ENCODE peak calls at places on chromosome 4, in nine cellular contexts. One of them, this sample, is unnamed.

GRCh38 chr4:11416071-11416766 is 12.5 kb downstream of the HS3ST1 start:
- DNase-seq in activated naive CD4-positive, alpha-beta T cell treated with anti-CD3 and anti-CD28 coated beads for 36 hours: no peak
- DNase-seq in mucosa of descending colon: no peak
- DNase-seq in hepatocyte: no peak
- DNase-seq in kidney tubule cell: no peak
- DNase-seq in DMS79 treated with DMSO at 0.1 percent for 48 hours: no peak
- DNase-seq in skeletal muscle cell: no peak
- DNase-seq in hypothalamus: no peak
- DNase-seq in Calu3: no peak
- DNase-seq in this sample: no peak

GRCh38 chr4:73705056-73705432 is 35.3 kb upstream of the CXCL8 start:
- DNase-seq in activated naive CD4-positive, alpha-beta T cell treated with anti-CD3 and anti-CD28 coated beads for 36 hours: no peak
- DNase-seq in mucosa of descending colon: no peak
- DNase-seq in hepatocyte: no peak
- DNase-seq in kidney tubule cell: peak; percentile 97
- DNase-seq in DMS79 treated with DMSO at 0.1 percent for 48 hours: no peak
- DNase-seq in skeletal muscle cell: peak; percentile 74
- DNase-seq in hypothalamus: no peak
- DNase-seq in Calu3: no peak
- DNase-seq in this sample: no peak

GRCh38 chr4:142846105-142846728 is at the start of gene INPP4B:
- DNase-seq in activated naive CD4-positive, alpha-beta T cell treated with anti-CD3 and anti-CD28 coated beads for 36 hours: peak; percentile 60
- DNase-seq in mucosa of descending colon: peak; percentile 62
- DNase-seq in hepatocyte: peak; percentile 72
- DNase-seq in kidney tubule cell: peak; percentile 67
- DNase-seq in DMS79 treated with DMSO at 0.1 percent for 48 hours: no peak
- DNase-seq in skeletal muscle cell: peak; percentile 22
- DNase-seq in hypothalamus: peak; percentile 38
- DNase-seq in Calu3: peak; percentile 53
- DNase-seq in this sample: no peak

GRCh38 chr4:145182212-145182611 is 1.8 kb upstream of the OTUD4 start:
- DNase-seq in activated naive CD4-positive, alpha-beta T cell treated with anti-CD3 and anti-CD28 coated beads for 36 hours: no peak
- DNase-seq in mucosa of descending colon: no peak
- DNase-seq in hepatocyte: no peak
- DNase-seq in kidney tubule cell: no peak
- DNase-seq in DMS79 treated with DMSO at 0.1 percent for 48 hours: no peak
- DNase-seq in skeletal muscle cell: no peak
- DNase-seq in hypothalamus: no peak
- DNase-seq in Calu3: no peak
- DNase-seq in this sample: no peak

GRCh38 chr4:114184901-114185300 is 205.5 kb upstream of the ARSJ start:
- DNase-seq in activated naive CD4-positive, alpha-beta T cell treated with anti-CD3 and anti-CD28 coated beads for 36 hours: no peak
- DNase-seq in mucosa of descending colon: no peak
- DNase-seq in hepatocyte: no peak
- DNase-seq in kidney tubule cell: no peak
- DNase-seq in DMS79 treated with DMSO at 0.1 percent for 48 hours: no peak
- DNase-seq in skeletal muscle cell: no peak
- DNase-seq in hypothalamus: no peak
- DNase-seq in Calu3: no peak
- DNase-seq in this sample: no peak

GRCh38 chr4:87108142-87108546 is 112.3 kb downstream of the KLHL8 start:
- DNase-seq in activated naive CD4-positive, alpha-beta T cell treated with anti-CD3 and anti-CD28 coated beads for 36 hours: no peak
- DNase-seq in mucosa of descending colon: no peak
- DNase-seq in hepatocyte: peak; percentile 72
- DNase-seq in kidney tubule cell: peak; percentile 88
- DNase-seq in DMS79 treated with DMSO at 0.1 percent for 48 hours: no peak
- DNase-seq in skeletal muscle cell: no peak
- DNase-seq in hypothalamus: no peak
- DNase-seq in Calu3: peak; percentile 21
- DNase-seq in this sample: no peak

GRCh38 chr4:126558596-126558995 is 1074.2 kb upstream of the INTU start:
- DNase-seq in activated naive CD4-positive, alpha-beta T cell treated with anti-CD3 and anti-CD28 coated beads for 36 hours: no peak
- DNase-seq in mucosa of descending colon: no peak
- DNase-seq in hepatocyte: no peak
- DNase-seq in kidney tubule cell: no peak
- DNase-seq in DMS79 treated with DMSO at 0.1 percent for 48 hours: no peak
- DNase-seq in skeletal muscle cell: no peak
- DNase-seq in hypothalamus: no peak
- DNase-seq in Calu3: no peak
- DNase-seq in this sample: no peak

GRCh38 chr4:7338059-7338452 is 96.7 kb downstream of the PSAPL1 start:
- DNase-seq in activated naive CD4-positive, alpha-beta T cell treated with anti-CD3 and anti-CD28 coated beads for 36 hours: no peak
- DNase-seq in mucosa of descending colon: no peak
- DNase-seq in hepatocyte: no peak
- DNase-seq in kidney tubule cell: no peak
- DNase-seq in DMS79 treated with DMSO at 0.1 percent for 48 hours: no peak
- DNase-seq in skeletal muscle cell: no peak
- DNase-seq in hypothalamus: no peak
- DNase-seq in Calu3: no peak
- DNase-seq in this sample: no peak

GRCh38 chr4:78137538-78137937 is 80.4 kb downstream of the FRAS1 start:
- DNase-seq in activated naive CD4-positive, alpha-beta T cell treated with anti-CD3 and anti-CD28 coated beads for 36 hours: no peak
- DNase-seq in mucosa of descending colon: no peak
- DNase-seq in hepatocyte: no peak
- DNase-seq in kidney tubule cell: no peak
- DNase-seq in DMS79 treated with DMSO at 0.1 percent for 48 hours: no peak
- DNase-seq in skeletal muscle cell: no peak
- DNase-seq in hypothalamus: no peak
- DNase-seq in Calu3: no peak
- DNase-seq in this sample: no peak

GRCh38 chr4:142648378-142648777 is 197.7 kb downstream of the INPP4B start:
- DNase-seq in activated naive CD4-positive, alpha-beta T cell treated with anti-CD3 and anti-CD28 coated beads for 36 hours: no peak
- DNase-seq in mucosa of descending colon: no peak
- DNase-seq in hepatocyte: no peak
- DNase-seq in kidney tubule cell: no peak
- DNase-seq in DMS79 treated with DMSO at 0.1 percent for 48 hours: no peak
- DNase-seq in skeletal muscle cell: no peak
- DNase-seq in hypothalamus: no peak
- DNase-seq in Calu3: no peak
- DNase-seq in this sample: no peak

GRCh38 chr4:168648494-168648893 is 151.6 kb downstream of the PALLD start:
- DNase-seq in activated naive CD4-positive, alpha-beta T cell treated with anti-CD3 and anti-CD28 coated beads for 36 hours: no peak
- DNase-seq in mucosa of descending colon: no peak
- DNase-seq in hepatocyte: no peak
- DNase-seq in kidney tubule cell: no peak
- DNase-seq in DMS79 treated with DMSO at 0.1 percent for 48 hours: no peak
- DNase-seq in skeletal muscle cell: no peak
- DNase-seq in hypothalamus: no peak
- DNase-seq in Calu3: no peak
- DNase-seq in this sample: no peak

GRCh38 chr4:156545003-156545785 is 426.4 kb downstream of the PDGFC start:
- DNase-seq in activated naive CD4-positive, alpha-beta T cell treated with anti-CD3 and anti-CD28 coated beads for 36 hours: no peak
- DNase-seq in mucosa of descending colon: no peak
- DNase-seq in hepatocyte: no peak
- DNase-seq in kidney tubule cell: no peak
- DNase-seq in DMS79 treated with DMSO at 0.1 percent for 48 hours: no peak
- DNase-seq in skeletal muscle cell: peak; percentile 87
- DNase-seq in hypothalamus: no peak
- DNase-seq in Calu3: no peak
- DNase-seq in this sample: no peak

GRCh38 chr4:74228691-74229640 is 71.0 kb downstream of the MTHFD2L start:
- DNase-seq in activated naive CD4-positive, alpha-beta T cell treated with anti-CD3 and anti-CD28 coated beads for 36 hours: peak; percentile 88
- DNase-seq in mucosa of descending colon: peak; percentile 78
- DNase-seq in hepatocyte: peak; percentile 81
- DNase-seq in kidney tubule cell: peak; percentile 80
- DNase-seq in DMS79 treated with DMSO at 0.1 percent for 48 hours: no peak
- DNase-seq in skeletal muscle cell: no peak
- DNase-seq in hypothalamus: no peak
- DNase-seq in Calu3: peak; percentile 78
- DNase-seq in this sample: peak; percentile 42

GRCh38 chr4:122826000-122826595 is 533 bp upstream of the FGF2 start:
- DNase-seq in activated naive CD4-positive, alpha-beta T cell treated with anti-CD3 and anti-CD28 coated beads for 36 hours: no peak
- DNase-seq in mucosa of descending colon: no peak
- DNase-seq in hepatocyte: no peak
- DNase-seq in kidney tubule cell: no peak
- DNase-seq in DMS79 treated with DMSO at 0.1 percent for 48 hours: no peak
- DNase-seq in skeletal muscle cell: no peak
- DNase-seq in hypothalamus: no peak
- DNase-seq in Calu3: no peak
- DNase-seq in this sample: no peak

GRCh38 chr4:185165605-185166063 is 22.6 kb downstream of the SLC25A4 start:
- DNase-seq in activated naive CD4-positive, alpha-beta T cell treated with anti-CD3 and anti-CD28 coated beads for 36 hours: no peak
- DNase-seq in mucosa of descending colon: no peak
- DNase-seq in hepatocyte: no peak
- DNase-seq in kidney tubule cell: no peak
- DNase-seq in DMS79 treated with DMSO at 0.1 percent for 48 hours: no peak
- DNase-seq in skeletal muscle cell: peak; percentile 58
- DNase-seq in hypothalamus: no peak
- DNase-seq in Calu3: no peak
- DNase-seq in this sample: no peak

GRCh38 chr4:6079965-6080364 is 61.7 kb upstream of the C4orf50 start:
- DNase-seq in activated naive CD4-positive, alpha-beta T cell treated with anti-CD3 and anti-CD28 coated beads for 36 hours: no peak
- DNase-seq in mucosa of descending colon: no peak
- DNase-seq in hepatocyte: no peak
- DNase-seq in kidney tubule cell: no peak
- DNase-seq in DMS79 treated with DMSO at 0.1 percent for 48 hours: no peak
- DNase-seq in skeletal muscle cell: no peak
- DNase-seq in hypothalamus: no peak
- DNase-seq in Calu3: no peak
- DNase-seq in this sample: no peak

GRCh38 chr4:142130636-142131035 is 494.3 kb downstream of the IL15 start:
- DNase-seq in activated naive CD4-positive, alpha-beta T cell treated with anti-CD3 and anti-CD28 coated beads for 36 hours: no peak
- DNase-seq in mucosa of descending colon: no peak
- DNase-seq in hepatocyte: peak; percentile 34
- DNase-seq in kidney tubule cell: no peak
- DNase-seq in DMS79 treated with DMSO at 0.1 percent for 48 hours: no peak
- DNase-seq in skeletal muscle cell: no peak
- DNase-seq in hypothalamus: no peak
- DNase-seq in Calu3: no peak
- DNase-seq in this sample: no peak

GRCh38 chr4:107008115-107008514 is 28.0 kb downstream of the DKK2 start:
- DNase-seq in activated naive CD4-positive, alpha-beta T cell treated with anti-CD3 and anti-CD28 coated beads for 36 hours: no peak
- DNase-seq in mucosa of descending colon: no peak
- DNase-seq in hepatocyte: no peak
- DNase-seq in kidney tubule cell: no peak
- DNase-seq in DMS79 treated with DMSO at 0.1 percent for 48 hours: no peak
- DNase-seq in skeletal muscle cell: no peak
- DNase-seq in hypothalamus: no peak
- DNase-seq in Calu3: no peak
- DNase-seq in this sample: no peak

GRCh38 chr4:169410839-169411770 is 140.3 kb upstream of the SH3RF1 start:
- DNase-seq in activated naive CD4-positive, alpha-beta T cell treated with anti-CD3 and anti-CD28 coated beads for 36 hours: peak; percentile 83
- DNase-seq in mucosa of descending colon: no peak
- DNase-seq in hepatocyte: peak; percentile 10
- DNase-seq in kidney tubule cell: peak; percentile 33
- DNase-seq in DMS79 treated with DMSO at 0.1 percent for 48 hours: no peak
- DNase-seq in skeletal muscle cell: peak; percentile 96
- DNase-seq in hypothalamus: no peak
- DNase-seq in Calu3: no peak
- DNase-seq in this sample: no peak

GRCh38 chr4:185210102-185210981 is 944 bp downstream of the SNX25 start:
- DNase-seq in activated naive CD4-positive, alpha-beta T cell treated with anti-CD3 and anti-CD28 coated beads for 36 hours: peak; percentile 56
- DNase-seq in mucosa of descending colon: peak; percentile 67
- DNase-seq in hepatocyte: peak; percentile 65
- DNase-seq in kidney tubule cell: peak; percentile 62
- DNase-seq in DMS79 treated with DMSO at 0.1 percent for 48 hours: peak; percentile 5
- DNase-seq in skeletal muscle cell: no peak
- DNase-seq in hypothalamus: peak; percentile 67
- DNase-seq in Calu3: peak; percentile 28
- DNase-seq in this sample: peak; percentile 52

GRCh38 chr4:169131556-169132208 is 121.6 kb upstream of the CBR4 start:
- DNase-seq in activated naive CD4-positive, alpha-beta T cell treated with anti-CD3 and anti-CD28 coated beads for 36 hours: no peak
- DNase-seq in mucosa of descending colon: no peak
- DNase-seq in hepatocyte: no peak
- DNase-seq in kidney tubule cell: no peak
- DNase-seq in DMS79 treated with DMSO at 0.1 percent for 48 hours: no peak
- DNase-seq in skeletal muscle cell: no peak
- DNase-seq in hypothalamus: no peak
- DNase-seq in Calu3: no peak
- DNase-seq in this sample: no peak

GRCh38 chr4:8549352-8549931 is 30.8 kb upstream of the GPR78 start:
- DNase-seq in activated naive CD4-positive, alpha-beta T cell treated with anti-CD3 and anti-CD28 coated beads for 36 hours: no peak
- DNase-seq in mucosa of descending colon: no peak
- DNase-seq in hepatocyte: no peak
- DNase-seq in kidney tubule cell: no peak
- DNase-seq in DMS79 treated with DMSO at 0.1 percent for 48 hours: no peak
- DNase-seq in skeletal muscle cell: no peak
- DNase-seq in hypothalamus: no peak
- DNase-seq in Calu3: no peak
- DNase-seq in this sample: no peak

GRCh38 chr4:152162331-152162697 is 373.6 kb downstream of the FBXW7 start:
- DNase-seq in activated naive CD4-positive, alpha-beta T cell treated with anti-CD3 and anti-CD28 coated beads for 36 hours: no peak
- DNase-seq in mucosa of descending colon: no peak
- DNase-seq in hepatocyte: no peak
- DNase-seq in kidney tubule cell: no peak
- DNase-seq in DMS79 treated with DMSO at 0.1 percent for 48 hours: no peak
- DNase-seq in skeletal muscle cell: no peak
- DNase-seq in hypothalamus: no peak
- DNase-seq in Calu3: no peak
- DNase-seq in this sample: no peak

GRCh38 chr4:151788021-151788420 is 27.2 kb upstream of the GATB start:
- DNase-seq in activated naive CD4-positive, alpha-beta T cell treated with anti-CD3 and anti-CD28 coated beads for 36 hours: no peak
- DNase-seq in mucosa of descending colon: no peak
- DNase-seq in hepatocyte: no peak
- DNase-seq in kidney tubule cell: peak; percentile 92
- DNase-seq in DMS79 treated with DMSO at 0.1 percent for 48 hours: no peak
- DNase-seq in skeletal muscle cell: no peak
- DNase-seq in hypothalamus: no peak
- DNase-seq in Calu3: no peak
- DNase-seq in this sample: no peak

GRCh38 chr4:9785926-9786325 is 4.5 kb downstream of the DRD5 start:
- DNase-seq in activated naive CD4-positive, alpha-beta T cell treated with anti-CD3 and anti-CD28 coated beads for 36 hours: no peak
- DNase-seq in mucosa of descending colon: peak; percentile 36
- DNase-seq in hepatocyte: peak; percentile 35
- DNase-seq in kidney tubule cell: no peak
- DNase-seq in DMS79 treated with DMSO at 0.1 percent for 48 hours: no peak
- DNase-seq in skeletal muscle cell: no peak
- DNase-seq in hypothalamus: no peak
- DNase-seq in Calu3: no peak
- DNase-seq in this sample: no peak

GRCh38 chr4:97103252-97103651 is 1040.0 kb downstream of the STPG2 start:
- DNase-seq in activated naive CD4-positive, alpha-beta T cell treated with anti-CD3 and anti-CD28 coated beads for 36 hours: no peak
- DNase-seq in mucosa of descending colon: no peak
- DNase-seq in hepatocyte: no peak
- DNase-seq in kidney tubule cell: no peak
- DNase-seq in DMS79 treated with DMSO at 0.1 percent for 48 hours: no peak
- DNase-seq in skeletal muscle cell: no peak
- DNase-seq in hypothalamus: no peak
- DNase-seq in Calu3: no peak
- DNase-seq in this sample: no peak

GRCh38 chr4:125985856-125986255 is 671.1 kb downstream of the FAT4 start:
- DNase-seq in activated naive CD4-positive, alpha-beta T cell treated with anti-CD3 and anti-CD28 coated beads for 36 hours: no peak
- DNase-seq in mucosa of descending colon: no peak
- DNase-seq in hepatocyte: no peak
- DNase-seq in kidney tubule cell: peak; percentile 1
- DNase-seq in DMS79 treated with DMSO at 0.1 percent for 48 hours: no peak
- DNase-seq in skeletal muscle cell: no peak
- DNase-seq in hypothalamus: no peak
- DNase-seq in Calu3: no peak
- DNase-seq in this sample: no peak

GRCh38 chr4:153419029-153419428 is 47.1 kb upstream of the TMEM131L start:
- DNase-seq in activated naive CD4-positive, alpha-beta T cell treated with anti-CD3 and anti-CD28 coated beads for 36 hours: no peak
- DNase-seq in mucosa of descending colon: no peak
- DNase-seq in hepatocyte: no peak
- DNase-seq in kidney tubule cell: no peak
- DNase-seq in DMS79 treated with DMSO at 0.1 percent for 48 hours: no peak
- DNase-seq in skeletal muscle cell: no peak
- DNase-seq in hypothalamus: no peak
- DNase-seq in Calu3: no peak
- DNase-seq in this sample: no peak

GRCh38 chr4:188619456-188620149 is 480.4 kb downstream of the TRIML1 start:
- DNase-seq in activated naive CD4-positive, alpha-beta T cell treated with anti-CD3 and anti-CD28 coated beads for 36 hours: no peak
- DNase-seq in mucosa of descending colon: no peak
- DNase-seq in hepatocyte: no peak
- DNase-seq in kidney tubule cell: no peak
- DNase-seq in DMS79 treated with DMSO at 0.1 percent for 48 hours: no peak
- DNase-seq in skeletal muscle cell: no peak
- DNase-seq in hypothalamus: no peak
- DNase-seq in Calu3: no peak
- DNase-seq in this sample: no peak

GRCh38 chr4:113179996-113180395 is 130.5 kb downstream of the ANK2 start:
- DNase-seq in activated naive CD4-positive, alpha-beta T cell treated with anti-CD3 and anti-CD28 coated beads for 36 hours: no peak
- DNase-seq in mucosa of descending colon: no peak
- DNase-seq in hepatocyte: no peak
- DNase-seq in kidney tubule cell: peak; percentile 31
- DNase-seq in DMS79 treated with DMSO at 0.1 percent for 48 hours: no peak
- DNase-seq in skeletal muscle cell: peak; percentile 19
- DNase-seq in hypothalamus: no peak
- DNase-seq in Calu3: no peak
- DNase-seq in this sample: no peak

GRCh38 chr4:47557255-47557654 is 72.2 kb downstream of the ATP10D start:
- DNase-seq in activated naive CD4-positive, alpha-beta T cell treated with anti-CD3 and anti-CD28 coated beads for 36 hours: no peak
- DNase-seq in mucosa of descending colon: no peak
- DNase-seq in hepatocyte: no peak
- DNase-seq in kidney tubule cell: no peak
- DNase-seq in DMS79 treated with DMSO at 0.1 percent for 48 hours: no peak
- DNase-seq in skeletal muscle cell: no peak
- DNase-seq in hypothalamus: no peak
- DNase-seq in Calu3: no peak
- DNase-seq in this sample: no peak